ENCODE peak calls at places on chromosomes 12 and 14, in ten cellular contexts. L is mammary epithelial cell; O is nucleus accumbens; A is WTC11; S is AG08395; N is stomach; H is lower leg skin; B is natural killer cell; G is activated effector memory CD4-positive, alpha-beta T cell treated with Interleukin-2 at 50 U/mL for 16 hours; E is NCI-H146. Q is an unnamed sample.

GRCh38 chr12:96719671-96720362 is 187.2 kb upstream of the NEDD1 start:
- DNase-seq in L (peak; percentile 12), O (no peak), A (no peak), S (peak; percentile 9), N (no peak), H (no peak), B (no peak), G (no peak), E (peak; percentile 66), Q (peak; percentile 83)

GRCh38 chr14:58805057-58805456 is 167.3 kb downstream of the DACT1 start:
- DNase-seq in L (no peak), O (no peak), A (no peak), S (peak; percentile 22), N (no peak), H (peak; percentile 24), B (no peak), G (no peak), E (no peak), Q (no peak)

GRCh38 chr14:54724772-54725325 is 157.9 kb downstream of the SAMD4A start:
- DNase-seq in L (no peak), O (no peak), A (no peak), S (no peak), N (no peak), H (no peak), B (no peak), G (no peak), E (no peak), Q (no peak)

GRCh38 chr14:67487332-67487731 is 1.2 kb downstream of the TMEM229B start:
- DNase-seq in L (no peak), O (no peak), A (no peak), S (no peak), N (no peak), H (no peak), B (no peak), G (no peak), E (no peak), Q (no peak)

GRCh38 chr12:7114008-7114407 is 5.0 kb upstream of the C1RL start:
- DNase-seq in L (no peak), O (no peak), A (no peak), S (no peak), N (no peak), H (no peak), B (no peak), G (no peak), E (no peak), Q (no peak)

GRCh38 chr14:51258280-51258679 is 18.2 kb downstream of the TMX1 start:
- DNase-seq in L (no peak), O (no peak), A (no peak), S (no peak), N (no peak), H (no peak), B (no peak), G (no peak), E (no peak), Q (no peak)

GRCh38 chr12:89390802-89391673 is 38.7 kb upstream of the DUSP6 start:
- DNase-seq in L (peak; percentile 85), O (no peak), A (no peak), S (peak; percentile 32), N (no peak), H (no peak), B (no peak), G (no peak), E (no peak), Q (no peak)

GRCh38 chr14:65686761-65687160 is 274.2 kb downstream of the FUT8 start:
- DNase-seq in L (peak; percentile 65), O (no peak), A (no peak), S (no peak), N (no peak), H (no peak), B (no peak), G (no peak), E (no peak), Q (no peak)

GRCh38 chr14:55131782-55132181 is 2.7 kb downstream of the LGALS3 start:
- DNase-seq in L (no peak), O (no peak), A (no peak), S (peak; percentile 32), N (no peak), H (peak; percentile 30), B (no peak), G (no peak), E (no peak), Q (no peak)

GRCh38 chr12:647039-647712 is 16.1 kb downstream of the NINJ2 start:
- DNase-seq in L (no peak), O (no peak), A (no peak), S (no peak), N (no peak), H (no peak), B (no peak), G (no peak), E (no peak), Q (no peak)

GRCh38 chr12:65415826-65416225 is 137.3 kb downstream of the MSRB3 start:
- DNase-seq in L (no peak), O (no peak), A (no peak), S (no peak), N (no peak), H (no peak), B (no peak), G (no peak), E (no peak), Q (no peak)

GRCh38 chr14:30779210-30779609 is 95.1 kb upstream of the COCH start:
- DNase-seq in L (peak; percentile 28), O (no peak), A (no peak), S (no peak), N (no peak), H (no peak), B (no peak), G (no peak), E (no peak), Q (no peak)

GRCh38 chr12:28611501-28611900 is 421.2 kb downstream of the CCDC91 start:
- DNase-seq in L (no peak), O (no peak), A (no peak), S (no peak), N (no peak), H (no peak), B (no peak), G (no peak), E (no peak), Q (no peak)

GRCh38 chr12:41745593-41745992 is 399.1 kb downstream of the GXYLT1 start:
- DNase-seq in L (no peak), O (no peak), A (peak; percentile 11), S (no peak), N (no peak), H (no peak), B (no peak), G (no peak), E (no peak), Q (no peak)

GRCh38 chr14:91390165-91390778 is 27.3 kb downstream of the CCDC88C start:
- DNase-seq in L (no peak), O (no peak), A (no peak), S (no peak), N (no peak), H (no peak), B (no peak), G (no peak), E (no peak), Q (no peak)

GRCh38 chr12:42705863-42706262 is 116.3 kb upstream of the PRICKLE1 start:
- DNase-seq in L (peak; percentile 76), O (no peak), A (no peak), S (peak; percentile 81), N (peak; percentile 34), H (peak; percentile 49), B (no peak), G (no peak), E (no peak), Q (no peak)

GRCh38 chr12:66036317-66036716 is 94.2 kb downstream of the LLPH start:
- DNase-seq in L (peak; percentile 94), O (no peak), A (no peak), S (peak; percentile 89), N (no peak), H (no peak), B (no peak), G (no peak), E (no peak), Q (no peak)

GRCh38 chr12:115577401-115577800 is 700.1 kb downstream of the MED13L start:
- DNase-seq in L (no peak), O (no peak), A (no peak), S (no peak), N (no peak), H (no peak), B (no peak), G (no peak), E (no peak), Q (no peak)

GRCh38 chr12:98758331-98758730 is 113.2 kb downstream of the APAF1 start:
- DNase-seq in L (no peak), O (peak; percentile 71), A (no peak), S (peak; percentile 78), N (no peak), H (no peak), B (no peak), G (no peak), E (no peak), Q (no peak)

GRCh38 chr12:63021126-63021525 is 86.2 kb upstream of the PPM1H start:
- DNase-seq in L (no peak), O (no peak), A (no peak), S (no peak), N (no peak), H (no peak), B (no peak), G (no peak), E (no peak), Q (no peak)

GRCh38 chr12:75960086-75960910 is 71.3 kb downstream of the PHLDA1 start:
- DNase-seq in L (no peak), O (no peak), A (peak; percentile 77), S (no peak), N (peak; percentile 83), H (no peak), B (no peak), G (no peak), E (peak; percentile 95), Q (peak; percentile 36)

GRCh38 chr12:119803391-119803791 is 73.7 kb downstream of the CIT start:
- DNase-seq in L (no peak), O (no peak), A (peak; percentile 54), S (peak; percentile 75), N (no peak), H (peak; percentile 16), B (no peak), G (no peak), E (no peak), Q (no peak)

GRCh38 chr12:64256166-64256800 is 34.2 kb upstream of the KICS2 start:
- DNase-seq in L (peak; percentile 32), O (no peak), A (no peak), S (peak; percentile 43), N (no peak), H (no peak), B (no peak), G (no peak), E (peak; percentile 71), Q (peak; percentile 68)

GRCh38 chr14:58731465-58732330 is 93.9 kb downstream of the DACT1 start:
- DNase-seq in L (peak; percentile 98), O (no peak), A (no peak), S (peak; percentile 90), N (no peak), H (no peak), B (no peak), G (no peak), E (no peak), Q (no peak)

GRCh38 chr14:68645371-68645770 is 147.5 kb downstream of the ZFP36L1 start:
- DNase-seq in L (no peak), O (no peak), A (no peak), S (no peak), N (no peak), H (no peak), B (no peak), G (no peak), E (no peak), Q (no peak)

GRCh38 chr14:68762944-68763831 is 29.7 kb downstream of the ZFP36L1 start:
- DNase-seq in L (peak; percentile 34), O (no peak), A (peak; percentile 66), S (peak; percentile 62), N (peak; percentile 87), H (no peak), B (no peak), G (no peak), E (peak; percentile 59), Q (no peak)